ENCODE peak calls at places on chromosomes 16 and 17, in six cellular contexts. I is vagina, B is neural progenitor cell, W is A549, O is RWPE2, K is upper lobe of right lung. Y is an unnamed sample. For H3K4me1, the result is how much of the 10 kb centered on the place peaks cover.

GRCh38 chr16:29230671-29231091 is 175.8 kb downstream of the NPIPB11 start:
- DNase-seq in I (peak), B (peak), W (no peak), O (no peak), K (peak), Y (no peak)

GRCh38 chr16:11403534-11403795 is 58.2 kb downstream of the RMI2 start:
- DNase-seq in I (no peak), B (no peak), W (no peak), O (no peak), K (no peak), Y (no peak)

GRCh38 chr17:65723356-65723928 is 162.0 kb upstream of the AXIN2 start:
- DNase-seq in I (no peak), B (no peak), W (no peak), O (no peak), K (no peak), Y (no peak)

GRCh38 chr17:81863123-81863675 is 2.9 kb upstream of the P4HB start:
- DNase-seq in I (no peak), B (no peak), W (no peak), O (no peak), K (no peak), Y (no peak)

GRCh38 chr17:8474826-8475225 is 39.1 kb downstream of the NDEL1 start:
- DNase-seq in I (no peak), B (no peak), W (no peak), O (no peak), K (no peak), Y (no peak)

GRCh38 chr16:12289175-12290063 is 312.9 kb downstream of the SNX29 start:
- DNase-seq in I (no peak), B (peak), W (no peak), O (no peak), K (no peak), Y (no peak)

GRCh38 chr16:69187387-69187890 is 475 bp downstream of the SNTB2 start:
- DNase-seq in I (no peak), B (peak), W (peak), O (no peak), K (peak), Y (peak)

GRCh38 chr17:12990041-12990808 is 27.6 kb downstream of the ELAC2 start:
- DNase-seq in I (no peak), B (no peak), W (no peak), O (no peak), K (no peak), Y (no peak)

GRCh38 chr17:58339775-58340622 is 11.4 kb upstream of the TSPOAP1 start:
- DNase-seq in I (no peak), B (no peak), W (no peak), O (no peak), K (peak), Y (no peak)

GRCh38 chr16:1983544-1984346 is at the start of gene GFER:
- DNase-seq in I (no peak), B (peak), W (peak), O (no peak), K (peak), Y (peak)

GRCh38 chr16:11750056-11750455 is 7.4 kb upstream of the TXNDC11 start:
- DNase-seq in I (no peak), B (no peak), W (no peak), O (no peak), K (no peak), Y (no peak)

GRCh38 chr17:1648582-1649115 is 1.0 kb downstream of the RILP start:
- DNase-seq in I (no peak), B (peak), W (peak), O (peak), K (peak), Y (peak)

GRCh38 chr16:11716330-11716729 is 26.3 kb downstream of the TXNDC11 start:
- DNase-seq in I (no peak), B (no peak), W (no peak), O (no peak), K (no peak), Y (no peak)

GRCh38 chr17:37827905-37828304 is 83.0 kb upstream of the HNF1B start:
- DNase-seq in I (no peak), B (no peak), W (no peak), O (no peak), K (no peak), Y (no peak)

GRCh38 chr17:37824534-37825485 is 80.0 kb upstream of the HNF1B start:
- DNase-seq in I (no peak), B (no peak), W (peak), O (peak), K (no peak), Y (no peak)

GRCh38 chr17:37825851-37826250 is 81.0 kb upstream of the HNF1B start:
- DNase-seq in I (no peak), B (no peak), W (no peak), O (no peak), K (no peak), Y (no peak)

GRCh38 chr17:37828313-37829124 is 83.7 kb upstream of the HNF1B start:
- DNase-seq in I (no peak), B (no peak), W (peak), O (no peak), K (no peak), Y (peak)

DNA sequence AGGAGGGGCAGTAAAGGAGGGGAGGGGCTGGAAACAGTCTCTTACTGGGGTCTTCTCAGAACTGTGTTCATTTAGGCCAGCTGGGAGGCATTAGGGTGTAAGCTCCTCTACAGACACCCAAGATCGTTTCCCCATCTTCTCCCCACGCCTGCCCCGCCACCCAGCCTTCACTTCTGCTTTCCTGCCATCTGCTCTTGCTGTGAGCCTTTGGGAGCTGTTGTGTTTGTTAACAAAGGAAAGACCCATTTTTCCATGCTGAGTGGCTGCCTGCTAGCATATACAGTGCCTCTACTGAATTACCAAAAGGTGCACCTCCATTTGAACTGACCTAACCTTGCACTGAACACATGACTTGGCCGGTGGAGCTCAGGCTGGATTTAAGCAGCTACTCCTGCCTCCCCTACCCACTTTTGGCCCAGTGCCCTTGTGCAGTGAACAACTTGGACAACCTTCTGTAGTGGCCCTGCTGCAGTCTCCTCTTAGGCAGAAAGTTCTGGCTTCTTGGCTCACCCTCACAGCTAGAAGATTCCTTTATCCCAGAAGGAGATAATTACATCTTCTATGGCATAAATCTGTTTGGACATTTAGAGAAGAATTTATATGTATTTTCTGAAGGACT is 81.7 kb upstream of the HNF1B start:
- DNase-seq in I (no peak), B (no peak), W (no peak), O (no peak), K (peak), Y (no peak)
- H3K4me1 ChIP-seq in I (under half), B (under half), W (under half), O (under half), K (under half), Y (under half)

DNA sequence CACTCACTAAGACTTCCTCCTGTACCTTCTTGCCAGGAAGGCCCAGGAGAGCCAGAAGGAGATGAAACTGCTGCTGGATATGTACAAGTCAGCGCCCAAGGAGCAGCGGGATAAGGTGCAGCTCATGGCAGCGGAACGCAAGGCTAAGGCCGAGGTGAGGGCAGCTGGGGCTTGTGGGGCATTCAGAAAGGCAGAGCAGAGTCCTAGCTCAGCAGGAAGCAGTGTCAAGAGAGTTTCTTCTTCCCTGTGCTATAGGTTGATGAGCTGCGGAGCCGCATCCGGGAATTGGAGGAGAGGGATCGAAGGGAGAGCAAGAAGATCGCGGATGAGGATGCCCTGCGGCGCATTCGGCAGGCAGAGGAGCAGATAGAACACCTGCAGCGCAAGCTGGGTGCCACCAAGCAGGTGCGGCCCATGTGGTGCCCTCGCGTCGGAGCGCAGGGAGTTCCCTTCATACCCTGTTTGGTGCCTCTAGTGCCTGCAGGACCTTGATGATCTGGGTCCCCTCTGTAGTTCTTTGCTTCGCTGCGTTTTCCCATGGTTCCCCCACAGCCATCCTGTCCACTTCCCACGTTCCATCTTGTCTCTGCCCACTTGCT is 6.6 kb downstream of the RNF40 start:
- DNase-seq in I (no peak), B (no peak), W (no peak), O (peak), K (peak), Y (no peak)
- TF ChIP-seq CTCF in I (no peak), B (no peak), W (no peak), O (no peak), K (no peak), Y (no peak)

DNA sequence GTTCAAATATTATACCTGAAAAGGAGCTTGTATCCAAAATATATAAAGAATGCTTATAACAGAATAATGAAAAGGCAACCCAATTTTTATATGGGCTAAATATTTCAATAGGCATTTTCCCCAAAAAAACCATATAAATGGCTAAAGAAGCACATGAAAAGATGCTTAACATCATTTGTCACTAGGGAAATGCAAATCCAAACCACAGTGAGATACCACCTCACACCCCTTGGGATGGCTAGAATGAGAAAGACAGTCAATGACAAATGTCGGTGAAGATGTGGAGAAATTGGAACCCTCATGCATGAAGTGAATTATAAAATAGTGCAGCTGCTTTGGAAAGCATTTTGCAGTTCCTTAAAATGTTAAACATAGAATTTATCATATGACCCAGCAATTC is 3.1 kb downstream of the TNFRSF13B start:
- DNase-seq in I (no peak), B (no peak), W (no peak), O (no peak), K (no peak), Y (no peak)
- H3K4me1 ChIP-seq in I (under half), B (under half), W (under half), O (under half), K (under half), Y (under half)

DNA sequence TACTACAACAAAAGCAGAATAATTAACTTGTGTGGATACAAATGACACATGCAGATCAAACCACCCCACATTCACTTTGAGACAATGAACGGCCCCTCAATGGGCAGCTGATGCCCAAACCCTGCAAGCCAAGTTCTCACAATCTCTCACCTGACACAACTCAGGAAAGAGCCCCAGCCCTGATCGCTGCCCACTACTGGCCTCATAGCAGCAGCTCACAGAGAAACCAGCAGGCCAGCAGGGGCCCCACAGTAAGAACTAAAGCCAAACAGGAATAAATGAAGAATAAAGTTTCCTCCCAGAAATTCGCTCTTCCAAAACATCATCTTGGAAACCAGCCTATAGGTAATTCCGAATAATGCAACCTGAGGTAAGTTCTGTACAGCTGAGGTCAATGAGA is 7.7 kb downstream of the AKTIP start:
- DNase-seq in I (no peak), B (no peak), W (no peak), O (no peak), K (no peak), Y (no peak)
- TF ChIP-seq CTCF in I (no peak), B (peak), W (no peak), O (no peak), K (no peak), Y (no peak)

GRCh38 chr16:87715658-87716057 is 50.1 kb downstream of the KLHDC4 start:
- DNase-seq in I (no peak), B (no peak), W (no peak), O (no peak), K (no peak), Y (no peak)
- H3K4me1 ChIP-seq in I (under half), B (under half), W (under half), O (under half), K (under half), Y (under half)

GRCh38 chr16:80948886-80949502 is 57.7 kb downstream of the CMC2 start:
- DNase-seq in I (no peak), B (peak), W (peak), O (no peak), K (peak), Y (no peak)
- TF ChIP-seq CTCF in I (peak), B (peak), W (no peak), O (peak), K (peak), Y (peak)

DNA sequence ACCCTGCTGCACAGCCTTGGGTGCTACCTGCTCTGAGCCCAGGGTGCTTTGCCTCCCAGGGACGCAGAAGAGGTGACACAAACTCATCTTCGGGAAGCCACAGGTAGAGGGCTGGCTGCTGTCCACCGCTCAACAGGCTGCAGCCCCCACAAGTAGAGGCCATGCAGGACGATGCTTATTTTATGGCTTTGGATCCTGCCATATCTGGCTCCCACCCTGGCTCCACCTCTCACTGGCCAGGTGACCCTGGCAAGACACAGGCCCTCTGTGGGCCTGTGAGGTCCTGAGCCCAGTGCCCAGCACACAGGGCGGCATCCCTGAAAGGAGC is 11.3 kb upstream of the BCAR1 start:
- DNase-seq in I (no peak), B (no peak), W (no peak), O (no peak), K (no peak), Y (no peak)
- H3K4me1 ChIP-seq in I (half or more), B (under half), W (half or more), O (under half), K (half or more), Y (half or more)

GRCh38 chr16:6957676-6958075 is 375.0 kb upstream of the RBFOX1 start:
- DNase-seq in I (no peak), B (peak), W (peak), O (no peak), K (no peak), Y (no peak)
- TF ChIP-seq CTCF in I (no peak), B (no peak), W (no peak), O (no peak), K (no peak), Y (no peak)

Y was measured in sigmoid colon.